ENCODE peak calls at places on chromosomes 13 and 19, in four cellular contexts. One of them, this sample, is unnamed.

GRCh38 chr19:47447470-47448359 is 24.0 kb downstream of the SLC8A2 start:
- DNase-seq in HepG2: peak
- DNase-seq in GM12878: no peak
- DNase-seq in K562: peak
- DNase-seq in this sample: peak

GRCh38 chr19:48836089-48837017 is at the start of gene HSD17B14:
- DNase-seq in GM12878: no peak
- DNase-seq in K562: peak
- DNase-seq in HepG2: no peak
- DNase-seq in this sample: no peak

GRCh38 chr19:35314858-35315470 is 14.0 kb upstream of the CD22 start:
- DNase-seq in HepG2: no peak
- DNase-seq in GM12878: no peak
- DNase-seq in K562: no peak
- DNase-seq in this sample: no peak

GRCh38 chr19:41697198-41697855 is 9.3 kb upstream of the CEACAM7 start:
- DNase-seq in HepG2: no peak
- DNase-seq in GM12878: no peak
- DNase-seq in K562: no peak
- DNase-seq in this sample: no peak

GRCh38 chr13:53151692-53152421 is 123.2 kb downstream of the OLFM4 start:
- DNase-seq in HepG2: peak
- DNase-seq in K562: peak
- DNase-seq in GM12878: peak
- DNase-seq in this sample: peak

GRCh38 chr13:114043421-114044053 is 69.7 kb upstream of the C13orf46 start:
- DNase-seq in HepG2: peak
- DNase-seq in GM12878: no peak
- DNase-seq in K562: no peak
- DNase-seq in this sample: no peak

GRCh38 chr13:95099541-95099940 is 201.7 kb downstream of the ABCC4 start:
- DNase-seq in HepG2: peak
- DNase-seq in K562: no peak
- DNase-seq in GM12878: no peak
- DNase-seq in this sample: no peak

GRCh38 chr19:11181488-11181887 is 15.9 kb downstream of the KANK2 start:
- DNase-seq in GM12878: no peak
- DNase-seq in K562: no peak
- DNase-seq in HepG2: no peak
- DNase-seq in this sample: no peak

GRCh38 chr19:6501740-6502648 is at the start of gene TUBB4A:
- DNase-seq in HepG2: no peak
- DNase-seq in GM12878: no peak
- DNase-seq in K562: peak
- DNase-seq in this sample: peak

GRCh38 chr13:102846261-102847015 is 606 bp downstream of the ERCC5 start:
- DNase-seq in K562: no peak
- DNase-seq in GM12878: no peak
- DNase-seq in HepG2: peak
- DNase-seq in this sample: no peak

GRCh38 chr13:30373727-30374126 is 48.6 kb upstream of the UBE2L5 start:
- DNase-seq in K562: no peak
- DNase-seq in HepG2: no peak
- DNase-seq in GM12878: peak
- DNase-seq in this sample: no peak

GRCh38 chr19:13817018-13817614 is 21.9 kb downstream of the ZSWIM4 start:
- DNase-seq in K562: peak
- DNase-seq in GM12878: no peak
- DNase-seq in HepG2: no peak
- DNase-seq in this sample: no peak

GRCh38 chr19:11453468-11454341 is 18.3 kb downstream of the PRKCSH start:
- DNase-seq in GM12878: no peak
- DNase-seq in K562: peak
- DNase-seq in HepG2: no peak
- DNase-seq in this sample: no peak

GRCh38 chr19:17411801-17412200 is 6.4 kb upstream of the BST2 start:
- DNase-seq in K562: no peak
- DNase-seq in GM12878: no peak
- DNase-seq in HepG2: no peak
- DNase-seq in this sample: no peak

GRCh38 chr13:23744315-23744714 is 144.9 kb downstream of the MIPEP start:
- DNase-seq in HepG2: no peak
- DNase-seq in K562: no peak
- DNase-seq in GM12878: no peak
- DNase-seq in this sample: no peak

GRCh38 chr13:22110368-22110767 is 439.5 kb downstream of the FGF9 start:
- DNase-seq in HepG2: no peak
- DNase-seq in K562: no peak
- DNase-seq in GM12878: no peak
- DNase-seq in this sample: no peak

GRCh38 chr13:70784590-70784989 is 676.3 kb upstream of the KLHL1 start:
- DNase-seq in GM12878: no peak
- DNase-seq in HepG2: no peak
- DNase-seq in K562: no peak
- DNase-seq in this sample: no peak

GRCh38 chr13:86813198-86813597 is 858.0 kb upstream of the SLITRK5 start:
- DNase-seq in HepG2: no peak
- DNase-seq in K562: no peak
- DNase-seq in GM12878: no peak
- DNase-seq in this sample: no peak

GRCh38 chr19:57648336-57649003 is 15.5 kb downstream of the ZNF211 start:
- DNase-seq in K562: no peak
- DNase-seq in GM12878: no peak
- DNase-seq in HepG2: no peak
- DNase-seq in this sample: no peak

GRCh38 chr13:18964942-18965341 is 216.7 kb downstream of the TUBA3C start:
- DNase-seq in HepG2: no peak
- DNase-seq in K562: no peak
- DNase-seq in GM12878: no peak
- DNase-seq in this sample: no peak

GRCh38 chr19:51714848-51715247 is 8.9 kb downstream of the HAS1 start:
- DNase-seq in K562: no peak
- DNase-seq in HepG2: no peak
- DNase-seq in GM12878: no peak
- DNase-seq in this sample: no peak

GRCh38 chr19:4233282-4233853 is 4.0 kb downstream of the EBI3 start:
- DNase-seq in HepG2: peak
- DNase-seq in K562: peak
- DNase-seq in GM12878: no peak
- DNase-seq in this sample: peak

GRCh38 chr13:33349996-33350826 is 64.7 kb upstream of the STARD13 start:
- DNase-seq in K562: no peak
- DNase-seq in GM12878: no peak
- DNase-seq in HepG2: no peak
- DNase-seq in this sample: peak

GRCh38 chr19:41415154-41415571 is 12.0 kb downstream of the B3GNT8 start:
- DNase-seq in HepG2: no peak
- DNase-seq in GM12878: no peak
- DNase-seq in K562: no peak
- DNase-seq in this sample: no peak

GRCh38 chr13:37040789-37041188 is 18.7 kb downstream of the SUPT20H start:
- DNase-seq in GM12878: no peak
- DNase-seq in K562: no peak
- DNase-seq in HepG2: no peak
- DNase-seq in this sample: no peak

GRCh38 chr13:46679369-46680180 is 117.4 kb downstream of the ESD start:
- DNase-seq in HepG2: peak
- DNase-seq in K562: no peak
- DNase-seq in GM12878: peak
- DNase-seq in this sample: no peak

GRCh38 chr13:113080361-113080831 is 25.2 kb upstream of the F7 start:
- DNase-seq in GM12878: no peak
- DNase-seq in K562: no peak
- DNase-seq in HepG2: no peak
- DNase-seq in this sample: no peak

GRCh38 chr19:7654401-7654800 is 14.4 kb upstream of the RETN start:
- DNase-seq in GM12878: no peak
- DNase-seq in HepG2: no peak
- DNase-seq in K562: no peak
- DNase-seq in this sample: no peak

GRCh38 chr13:41463823-41464602 is 6.7 kb downstream of the RGCC start:
- DNase-seq in HepG2: no peak
- DNase-seq in GM12878: peak
- DNase-seq in K562: peak
- DNase-seq in this sample: no peak

GRCh38 chr19:36049080-36049698 is 4.9 kb downstream of the THAP8 start:
- DNase-seq in GM12878: no peak
- DNase-seq in K562: no peak
- DNase-seq in HepG2: no peak
- DNase-seq in this sample: no peak

GRCh38 chr13:59086147-59086546 is 1077.6 kb downstream of the DIAPH3 start:
- DNase-seq in K562: no peak
- DNase-seq in GM12878: no peak
- DNase-seq in HepG2: no peak
- DNase-seq in this sample: no peak

GRCh38 chr13:26961890-26962615 is 201.5 kb upstream of the GPR12 start:
- DNase-seq in K562: peak
- DNase-seq in GM12878: no peak
- DNase-seq in HepG2: peak
- DNase-seq in this sample: no peak

GRCh38 chr13:46622918-46623256 is 69.9 kb downstream of the LRCH1 start:
- DNase-seq in HepG2: no peak
- DNase-seq in K562: no peak
- DNase-seq in GM12878: no peak
- DNase-seq in this sample: no peak

GRCh38 chr19:28196961-28197360 is 1016.0 kb downstream of the UQCRFS1 start:
- DNase-seq in HepG2: no peak
- DNase-seq in K562: no peak
- DNase-seq in GM12878: no peak
- DNase-seq in this sample: no peak

GRCh38 chr19:55597493-55597892 is 1.8 kb downstream of the FIZ1 start:
- DNase-seq in K562: no peak
- DNase-seq in HepG2: no peak
- DNase-seq in GM12878: no peak
- DNase-seq in this sample: no peak

GRCh38 chr19:29690842-29691241 is 24.2 kb downstream of the C19orf12 start:
- DNase-seq in HepG2: peak
- DNase-seq in GM12878: no peak
- DNase-seq in K562: peak
- DNase-seq in this sample: peak

DNA sequence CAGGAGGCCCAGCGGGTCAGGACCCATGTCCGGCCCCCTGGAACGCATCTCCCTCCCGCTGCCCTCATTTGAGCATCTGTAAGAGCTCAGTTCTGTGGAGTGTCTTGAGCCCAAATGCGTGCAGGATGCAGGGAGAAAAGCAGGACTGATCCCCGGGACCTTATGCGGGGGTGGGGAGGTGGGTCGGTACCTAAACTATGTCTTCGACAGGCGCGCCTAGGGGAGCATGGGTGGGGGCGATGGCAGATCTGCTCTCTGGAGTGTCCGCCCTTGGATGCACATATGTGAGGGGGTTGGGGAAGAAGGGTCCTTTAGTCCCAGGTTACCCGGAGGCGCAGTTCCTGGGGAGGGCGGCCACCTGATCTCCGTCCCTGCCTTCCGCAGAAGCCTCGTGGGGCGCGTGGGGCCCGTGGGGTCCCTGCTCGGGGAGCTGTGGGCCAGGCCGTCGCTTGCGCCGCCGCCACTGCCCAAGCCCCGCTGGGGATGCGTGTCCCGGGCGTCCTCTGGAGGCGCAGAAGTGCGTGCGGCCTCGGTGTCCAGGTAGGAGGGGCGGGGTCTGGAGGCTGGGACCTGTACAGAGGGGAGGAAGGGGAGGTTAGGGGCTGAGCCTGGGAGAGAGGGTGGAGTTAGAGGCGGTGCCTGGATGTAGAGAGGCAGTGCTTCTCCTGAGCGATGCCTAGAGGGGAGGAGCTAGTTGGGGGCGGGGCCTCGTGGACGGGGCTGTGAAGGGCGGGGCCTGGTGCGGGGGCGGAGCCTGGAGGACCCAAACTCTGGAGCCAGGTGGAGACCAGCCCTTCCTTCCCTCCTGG is 2.8 kb downstream of the CILP2 start:
- DNase-seq in GM12878: no peak
- DNase-seq in K562: peak
- DNase-seq in HepG2: no peak
- DNase-seq in this sample: peak
- TF ChIP-seq BHLHE40 in GM12878: no peak
- TF ChIP-seq BHLHE40 in K562: no peak
- TF ChIP-seq BHLHE40 in HepG2: no peak
- TF ChIP-seq BHLHE40 in this sample: no peak

GRCh38 chr19:594265-594870 is 4.7 kb downstream of the HCN2 start:
- DNase-seq in GM12878: no peak
- DNase-seq in HepG2: no peak
- DNase-seq in K562: no peak
- DNase-seq in this sample: no peak

GRCh38 chr19:593505-593904 is 3.8 kb downstream of the HCN2 start:
- DNase-seq in K562: no peak
- DNase-seq in HepG2: no peak
- DNase-seq in GM12878: no peak
- DNase-seq in this sample: no peak

GRCh38 chr19:596263-596655 is 6.6 kb downstream of the HCN2 start:
- DNase-seq in HepG2: no peak
- DNase-seq in GM12878: no peak
- DNase-seq in K562: no peak
- DNase-seq in this sample: no peak

GRCh38 chr19:597406-598315 is 8.0 kb downstream of the HCN2 start:
- DNase-seq in HepG2: no peak
- DNase-seq in GM12878: no peak
- DNase-seq in K562: no peak
- DNase-seq in this sample: no peak

GRCh38 chr19:595326-596262 is 5.9 kb downstream of the HCN2 start:
- DNase-seq in HepG2: no peak
- DNase-seq in GM12878: no peak
- DNase-seq in K562: no peak
- DNase-seq in this sample: no peak
- TF ChIP-seq FOXK2 in HepG2: no peak
- TF ChIP-seq FOXK2 in GM12878: no peak
- TF ChIP-seq FOXK2 in K562: no peak
- TF ChIP-seq FOXK2 in this sample: no peak

GRCh38 chr13:25901460-25902376 is 150.1 kb downstream of the SHISA2 start:
- DNase-seq in GM12878: peak
- DNase-seq in HepG2: peak
- DNase-seq in K562: no peak
- DNase-seq in this sample: no peak
- TF ChIP-seq BHLHE40 in GM12878: peak
- TF ChIP-seq BHLHE40 in HepG2: no peak
- TF ChIP-seq BHLHE40 in K562: no peak
- TF ChIP-seq BHLHE40 in this sample: no peak

GRCh38 chr13:81487151-81487550 is 1146.2 kb upstream of the SPRY2 start:
- DNase-seq in K562: no peak
- DNase-seq in HepG2: peak
- DNase-seq in GM12878: no peak
- DNase-seq in this sample: peak
- TF ChIP-seq FOXK2 in K562: no peak
- TF ChIP-seq FOXK2 in HepG2: no peak
- TF ChIP-seq FOXK2 in GM12878: no peak
- TF ChIP-seq FOXK2 in this sample: no peak

DNA sequence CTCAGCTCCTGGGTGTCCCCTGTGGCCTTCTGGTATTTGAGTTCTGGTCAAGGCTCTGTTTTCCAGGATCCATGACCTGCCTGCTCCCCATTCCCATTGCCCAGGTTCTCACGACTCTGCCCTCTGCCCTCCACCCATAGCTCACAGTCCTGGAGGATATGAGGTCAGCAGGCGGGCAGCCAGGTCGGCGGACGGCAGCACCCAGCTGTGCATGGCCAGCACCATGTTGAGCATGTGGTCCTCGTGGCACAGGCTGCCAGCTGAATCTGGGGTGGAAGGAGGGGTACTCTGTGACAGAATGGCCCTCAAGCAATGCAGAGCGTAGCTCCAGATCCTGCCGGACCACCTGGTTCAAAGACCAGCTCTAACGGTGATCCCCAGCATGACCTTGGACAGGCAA is 5.1 kb downstream of the RASGRP4 start:
- DNase-seq in GM12878: no peak
- DNase-seq in HepG2: no peak
- DNase-seq in K562: no peak
- DNase-seq in this sample: no peak
- TF ChIP-seq BHLHE40 in GM12878: no peak
- TF ChIP-seq BHLHE40 in HepG2: no peak
- TF ChIP-seq BHLHE40 in K562: no peak
- TF ChIP-seq BHLHE40 in this sample: no peak